ENCODE peak calls at places on chromosomes 16 and 17, in five cellular contexts. G is activated T-helper 1 cell treated with anti-CD3 and anti-CD28 coated beads, Interleukin-12 subunit alpha, Interleukin-12 subunit beta, Interleukin-2, Interleukin-4 antibody, amounts not matched to agents 30 ng/mL and 10 ng/mL and 1 ng/mL, durations not matched to agents 14 hours and 24 hours and 36 hours; R is mammary epithelial cell; W is stomach; J is B cell. N is an unnamed sample.

GRCh38 chr17:33976816-33977215 is 278.3 kb upstream of the CCL2 start:
- DNase-seq in G (no peak), R (no peak), W (no peak), J (no peak), N (no peak)

GRCh38 chr17:33838281-33838680 is 416.8 kb upstream of the CCL2 start:
- DNase-seq in G (no peak), R (no peak), W (no peak), J (no peak), N (no peak)

GRCh38 chr16:75287708-75288107 is 36.3 kb upstream of the BCAR1 start:
- DNase-seq in G (no peak), R (no peak), W (no peak), J (no peak), N (peak; percentile 32)

GRCh38 chr16:56788435-56788834 is 58.5 kb downstream of the NUP93 start:
- DNase-seq in G (no peak), R (no peak), W (no peak), J (no peak), N (no peak)

GRCh38 chr17:19904924-19905323 is 37.2 kb upstream of the ULK2 start:
- DNase-seq in G (no peak), R (no peak), W (no peak), J (no peak), N (no peak)

GRCh38 chr16:89422905-89423630 is 67.3 kb downstream of the ANKRD11 start:
- DNase-seq in G (peak; percentile 46), R (peak; percentile 63), W (no peak), J (peak; percentile 37), N (peak; percentile 43)

GRCh38 chr16:8583712-8584111 is 6.6 kb downstream of the TMEM114 start:
- DNase-seq in G (no peak), R (no peak), W (no peak), J (no peak), N (no peak)

GRCh38 chr17:61201211-61201610 is 198.4 kb upstream of the TBX2 start:
- DNase-seq in G (no peak), R (peak; percentile 10), W (no peak), J (no peak), N (no peak)

GRCh38 chr16:9484436-9484835 is 393.0 kb downstream of the HAPSTR1 start:
- DNase-seq in G (no peak), R (no peak), W (no peak), J (no peak), N (no peak)

GRCh38 chr16:64590516-64590915 is 531.3 kb downstream of the CDH11 start:
- DNase-seq in G (no peak), R (no peak), W (no peak), J (no peak), N (peak; percentile 75)

GRCh38 chr17:65058615-65059014 is 2.1 kb upstream of the GNA13 start:
- DNase-seq in G (no peak), R (peak; percentile 88), W (peak; percentile 11), J (no peak), N (peak; percentile 97)

GRCh38 chr16:24950275-24950674 is 64.9 kb downstream of the ARHGAP17 start:
- DNase-seq in G (no peak), R (no peak), W (no peak), J (no peak), N (no peak)

GRCh38 chr17:50026901-50027638 is 28.8 kb upstream of the ITGA3 start:
- DNase-seq in G (peak; percentile 61), R (peak; percentile 84), W (peak; percentile 90), J (peak; percentile 78), N (peak; percentile 90)

GRCh38 chr17:75561927-75562603 is 25.5 kb upstream of the MYO15B start:
- DNase-seq in G (no peak), R (no peak), W (peak; percentile 46), J (no peak), N (no peak)

GRCh38 chr17:58228679-58229078 is 9.6 kb upstream of the MKS1 start:
- DNase-seq in G (no peak), R (no peak), W (no peak), J (no peak), N (no peak)

GRCh38 chr16:84159006-84159405 is 13.9 kb downstream of the DNAAF1 start:
- DNase-seq in G (no peak), R (no peak), W (no peak), J (no peak), N (no peak)

GRCh38 chr17:2396568-2397246 is 4.2 kb downstream of the MNT start:
- DNase-seq in G (peak; percentile 65), R (peak; percentile 95), W (peak; percentile 93), J (peak; percentile 71), N (peak; percentile 93)

GRCh38 chr16:83200005-83200779 is 573.4 kb downstream of the CDH13 start:
- DNase-seq in G (no peak), R (peak; percentile 90), W (no peak), J (no peak), N (peak; percentile 85)

GRCh38 chr16:72429566-72430160 is 257.7 kb upstream of the PMFBP1 start:
- DNase-seq in G (no peak), R (no peak), W (no peak), J (no peak), N (no peak)

GRCh38 chr16:48383877-48384304 is 1.3 kb downstream of the SIAH1 start:
- DNase-seq in G (no peak), R (peak; percentile 48), W (no peak), J (peak; percentile 17), N (peak; percentile 36)

GRCh38 chr16:31430380-31431052 is 2.4 kb upstream of the COX6A2 start:
- DNase-seq in G (no peak), R (peak; percentile 36), W (no peak), J (no peak), N (no peak)

GRCh38 chr17:7626956-7627249 is 718 bp downstream of the SAT2 start:
- DNase-seq in G (no peak), R (no peak), W (no peak), J (no peak), N (no peak)

GRCh38 chr17:28948342-28948741 is 3.0 kb downstream of the PHF12 start:
- DNase-seq in G (no peak), R (peak; percentile 38), W (no peak), J (no peak), N (no peak)

GRCh38 chr17:74859439-74860228 is at the start of gene GRIN2C:
- DNase-seq in G (peak; percentile 23), R (no peak), W (no peak), J (peak; percentile 71), N (no peak)

GRCh38 chr16:30761427-30761927 is 385 bp downstream of the CFAP119 start:
- DNase-seq in G (peak; percentile 17), R (peak; percentile 36), W (no peak), J (peak; percentile 70), N (peak; percentile 64)

GRCh38 chr17:12068946-12069345 is 48.3 kb downstream of the MAP2K4 start:
- DNase-seq in G (no peak), R (no peak), W (no peak), J (no peak), N (no peak)

GRCh38 chr16:88533945-88534641 is 36.1 kb upstream of the ZC3H18 start:
- DNase-seq in G (peak; percentile 79), R (peak; percentile 55), W (peak; percentile 59), J (peak; percentile 89), N (peak; percentile 73)

GRCh38 chr16:87878704-87879103 is 9.4 kb upstream of the SLC7A5 start:
- DNase-seq in G (no peak), R (no peak), W (no peak), J (no peak), N (no peak)

GRCh38 chr16:57167951-57168350 is 17.9 kb downstream of the PSME3IP1 start:
- DNase-seq in G (peak; percentile 28), R (peak; percentile 34), W (no peak), J (peak; percentile 65), N (peak; percentile 81)

GRCh38 chr16:71412270-71413160 is 29.3 kb downstream of the TLE7 start:
- DNase-seq in G (peak; percentile 39), R (peak; percentile 49), W (peak; percentile 71), J (peak; percentile 77), N (peak; percentile 70)

GRCh38 chr17:55304171-55304859 is 39.6 kb downstream of the HLF start:
- DNase-seq in G (no peak), R (no peak), W (no peak), J (no peak), N (no peak)

N was measured in epithelial cell of esophagus.